ENCODE peak calls at places on chromosome 1, in four cellular contexts. D is nephron progenitor cell, M is AG10803, Y is WTC11. U is an unnamed sample.

GRCh38 chr1:115069626-115070308 is 19.5 kb downstream of the TSPAN2 start:
- DNase-seq in M (peak), Y (no peak), D (no peak), U (no peak)

GRCh38 chr1:225474986-225475820 is 47.4 kb upstream of the LBR start:
- DNase-seq in D (peak), Y (peak), M (peak), U (peak)

GRCh38 chr1:62687421-62687902 is 724 bp downstream of the DOCK7 start:
- DNase-seq in D (peak), Y (peak), M (peak), U (peak)

GRCh38 chr1:42210421-42211133 is 46.0 kb upstream of the GUCA2A start:
- DNase-seq in M (peak), D (no peak), Y (no peak), U (no peak)

GRCh38 chr1:234611153-234611798 is 1.3 kb upstream of the IRF2BP2 start:
- DNase-seq in M (peak), Y (no peak), D (no peak), U (no peak)

GRCh38 chr1:24364975-24365678 is 46.0 kb downstream of the GRHL3 start:
- DNase-seq in M (peak), D (no peak), Y (no peak), U (no peak)

GRCh38 chr1:81571946-81572345 is 228.8 kb upstream of the ADGRL2 start:
- DNase-seq in D (no peak), Y (no peak), M (no peak), U (no peak)

GRCh38 chr1:184061396-184062003 is 10.0 kb downstream of the TSEN15 start:
- DNase-seq in D (no peak), Y (no peak), M (peak), U (no peak)

GRCh38 chr1:226584164-226584563 is 35.6 kb downstream of the STUM start:
- DNase-seq in M (no peak), Y (no peak), D (no peak), U (no peak)

GRCh38 chr1:159089184-159089791 is 12.7 kb upstream of the AIM2 start:
- DNase-seq in D (no peak), M (no peak), Y (no peak), U (no peak)

GRCh38 chr1:93710499-93710898 is 28.9 kb upstream of the BCAR3 start:
- DNase-seq in D (no peak), M (no peak), Y (no peak), U (no peak)

GRCh38 chr1:39892611-39893595 is 8.8 kb downstream of the MYCL start:
- DNase-seq in D (no peak), Y (peak), M (peak), U (no peak)

GRCh38 chr1:226466301-226466700 is 58.4 kb upstream of the PARP1 start:
- DNase-seq in M (no peak), D (no peak), Y (no peak), U (no peak)

GRCh38 chr1:234120327-234120944 is 216.0 kb downstream of the SLC35F3 start:
- DNase-seq in M (no peak), Y (no peak), D (no peak), U (no peak)

GRCh38 chr1:150006881-150007401 is 3.6 kb downstream of the OTUD7B start:
- DNase-seq in M (no peak), D (no peak), Y (no peak), U (no peak)

GRCh38 chr1:156438278-156438987 is 62.1 kb downstream of the MEF2D start:
- DNase-seq in D (no peak), Y (no peak), M (peak), U (no peak)

GRCh38 chr1:157968503-157968902 is 24.9 kb upstream of the KIRREL1 start:
- DNase-seq in M (peak), Y (no peak), D (no peak), U (peak)

GRCh38 chr1:178503849-178504248 is 7.1 kb upstream of the CLEC20A start:
- DNase-seq in M (no peak), D (no peak), Y (no peak), U (no peak)

DNA sequence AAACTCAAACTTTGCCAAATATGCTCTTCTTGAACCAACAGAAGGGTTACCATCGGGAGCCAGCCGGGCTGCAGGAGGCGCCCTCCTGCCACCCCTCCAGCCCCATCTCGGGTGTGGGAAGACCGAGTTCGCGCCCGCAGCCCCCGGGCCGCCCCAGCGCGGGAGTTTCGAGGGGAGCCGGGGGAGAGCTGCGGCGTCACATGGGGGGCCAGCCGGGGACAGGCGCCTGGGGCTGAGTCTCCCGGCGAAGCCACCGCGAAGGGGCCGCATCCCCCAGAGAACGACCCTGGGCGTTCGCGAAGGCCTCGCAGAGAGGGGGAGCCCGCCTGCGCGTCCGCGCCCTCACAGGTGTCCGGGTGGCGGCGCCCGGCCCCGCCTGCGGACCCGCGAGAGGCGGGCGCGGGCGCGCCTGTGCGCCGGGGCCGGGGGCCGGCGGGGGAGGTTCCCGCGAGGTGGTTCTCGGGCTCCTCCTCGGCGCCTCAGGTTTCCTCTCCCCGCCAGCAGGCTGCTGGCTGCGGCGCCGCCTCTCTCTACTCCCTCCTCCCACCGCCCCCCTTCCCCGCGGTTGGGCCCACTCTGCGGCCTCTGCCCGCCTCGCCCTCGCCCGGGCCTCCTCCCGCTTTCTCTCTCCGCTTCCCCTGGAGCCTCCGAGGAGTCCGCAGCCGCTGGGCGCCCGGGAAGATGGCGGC is at the start of gene RAVER2:
- DNase-seq in M (peak), Y (peak), D (peak), U (peak)
- TF ChIP-seq CTCF in M (peak), Y (no peak), D (peak), U (no peak)

DNA sequence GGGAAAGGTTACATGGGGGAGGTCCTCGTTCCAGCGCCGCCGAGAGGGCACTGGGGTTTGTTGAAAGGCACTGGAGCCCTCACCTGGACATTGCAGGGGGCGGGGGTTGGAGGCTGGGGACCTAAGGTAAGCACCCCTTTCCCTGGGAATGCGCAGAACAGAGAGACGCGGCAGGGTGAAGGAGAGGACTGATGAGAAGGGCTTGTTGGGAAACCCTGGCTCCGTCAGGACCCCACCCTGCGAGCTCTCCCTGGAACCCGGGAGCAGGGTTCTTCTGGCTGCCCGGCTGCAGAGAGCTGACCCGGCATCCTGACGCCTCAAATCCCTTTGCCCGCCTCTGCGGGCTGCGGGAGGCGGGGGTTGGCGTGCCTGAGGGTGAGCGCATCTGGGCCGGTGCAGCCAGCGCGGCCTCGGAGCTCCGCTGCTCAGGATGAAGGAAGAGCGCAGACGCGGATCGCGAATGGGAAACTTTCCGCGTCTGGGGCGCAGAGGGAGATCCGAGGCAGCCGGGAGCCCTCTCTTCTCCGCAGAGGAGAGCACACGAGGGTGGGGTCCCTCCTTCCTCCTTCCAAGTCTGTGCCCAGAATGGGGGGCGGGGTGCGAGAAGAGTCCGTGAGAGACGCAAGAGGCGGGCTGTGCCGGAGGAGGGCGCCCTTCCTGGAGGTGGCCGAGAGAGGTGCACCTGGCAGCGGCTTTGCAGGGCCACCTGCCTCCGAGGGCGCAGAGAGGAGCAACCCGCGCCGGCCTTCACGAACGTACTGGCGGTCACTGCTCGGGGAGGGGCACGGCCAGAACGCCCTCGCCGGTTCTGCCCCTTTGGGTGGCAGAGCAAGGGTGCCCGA is 2.4 kb downstream of the IGSF21 start:
- DNase-seq in M (peak), Y (peak), D (peak), U (peak)
- TF ChIP-seq CTCF in M (no peak), Y (peak), D (peak), U (peak)

DNA sequence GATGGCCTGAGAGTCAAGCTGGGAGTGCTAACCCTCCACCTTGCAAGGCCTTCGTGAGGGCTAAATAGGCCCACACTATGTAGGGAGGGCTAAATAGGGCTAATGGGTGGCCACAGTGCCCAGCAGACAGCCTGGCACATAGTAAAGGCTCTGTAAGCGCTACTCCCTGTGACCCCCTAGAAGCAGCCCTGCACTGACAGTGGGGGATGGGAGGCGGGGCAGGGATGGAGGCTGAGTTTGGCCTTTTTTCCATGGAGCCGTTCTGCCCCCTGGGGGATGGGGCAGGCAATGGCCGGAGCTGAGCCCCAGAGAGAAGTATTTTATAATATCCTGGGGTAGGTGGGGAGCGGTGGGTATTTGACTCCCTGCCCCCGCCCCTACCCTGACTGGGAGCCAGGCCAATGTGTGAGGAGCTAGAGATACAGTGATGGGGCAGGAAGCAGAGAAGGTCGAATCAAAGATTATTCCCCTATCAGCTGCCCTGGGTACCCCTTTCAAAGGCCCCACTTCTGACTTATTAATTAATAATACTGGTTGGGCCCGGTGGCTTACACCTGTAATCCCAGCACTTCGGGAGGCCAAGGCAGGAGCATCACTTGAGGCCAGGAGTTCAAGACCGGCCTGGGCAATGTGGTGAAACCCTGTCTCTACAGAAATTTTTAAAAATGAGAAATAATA is 42.3 kb downstream of the LACTBL1 start:
- DNase-seq in D (peak), Y (peak), M (peak), U (peak)
- TF ChIP-seq CTCF in D (peak), Y (peak), M (peak), U (peak)

DNA sequence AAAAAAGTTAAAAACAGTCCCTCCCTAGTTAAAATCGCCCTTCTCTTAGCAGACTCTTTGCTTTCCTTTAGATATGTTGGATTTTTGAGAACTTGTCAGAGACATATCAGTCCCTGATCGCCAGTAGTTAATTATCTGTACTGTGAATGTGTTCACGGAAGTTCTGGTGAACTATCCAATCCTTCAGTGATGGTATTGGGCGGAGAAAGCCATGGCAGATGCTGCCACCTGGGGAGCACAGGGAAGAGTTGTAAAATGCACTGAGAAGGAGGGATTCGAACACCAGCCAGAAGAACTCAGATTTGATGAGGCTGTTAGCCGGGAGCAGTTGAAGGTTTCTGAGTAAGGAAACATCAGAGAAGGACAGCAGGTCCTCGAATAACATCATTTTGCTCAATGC is 17.5 kb upstream of the KIF14 start:
- DNase-seq in M (no peak), D (no peak), Y (no peak), U (no peak)
- TF ChIP-seq CTCF in M (no peak), D (no peak), Y (no peak), U (no peak)

DNA sequence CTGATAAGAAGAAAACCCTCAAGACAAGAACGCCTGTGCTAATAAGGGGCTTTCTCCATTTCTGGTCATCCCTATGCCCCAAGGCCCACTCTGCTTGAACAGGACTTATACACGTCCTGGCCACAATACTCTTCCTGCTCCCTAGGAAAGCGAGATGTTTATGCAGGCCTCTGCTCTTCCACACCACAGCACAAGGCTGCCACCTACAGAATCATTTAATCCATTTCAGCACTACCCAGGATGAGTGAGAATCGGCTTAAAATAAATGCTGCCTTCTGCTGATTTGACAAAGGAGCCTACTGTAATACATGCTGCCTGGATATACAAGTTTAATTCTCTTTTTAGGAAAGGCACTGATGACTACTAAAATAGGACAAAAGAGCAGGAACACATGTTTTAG is 29.4 kb downstream of the FRRS1 start:
- DNase-seq in D (peak), M (peak), Y (peak), U (peak)
- TF ChIP-seq CTCF in D (peak), M (peak), Y (peak), U (peak)

GRCh38 chr1:27366411-27367159 is at the start of gene MAP3K6:
- DNase-seq in M (peak), D (peak), Y (peak), U (peak)
- TF ChIP-seq CTCF in M (peak), D (no peak), Y (no peak), U (no peak)

DNA sequence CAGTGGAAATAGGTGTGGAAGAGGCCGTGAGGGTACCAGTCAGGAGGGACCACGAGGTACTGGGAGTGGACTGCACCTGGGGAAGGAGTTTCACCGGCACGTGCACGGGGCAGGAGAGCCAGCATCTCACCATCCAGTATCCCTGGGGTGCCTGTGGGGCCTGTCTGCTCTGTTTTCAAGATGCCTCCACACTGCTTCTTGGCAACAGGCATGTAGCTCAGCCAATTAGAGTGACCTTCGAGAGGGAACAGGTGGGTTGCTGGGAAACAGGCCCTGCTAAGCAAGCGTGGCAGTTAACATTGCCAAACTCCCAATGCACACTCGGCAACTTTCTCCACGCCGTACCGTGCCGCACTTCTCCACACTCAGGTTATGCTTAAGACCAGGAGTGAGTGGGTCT is 17.7 kb downstream of the KCNC4 start:
- DNase-seq in D (no peak), M (no peak), Y (no peak), U (no peak)
- TF ChIP-seq CTCF in D (no peak), M (no peak), Y (no peak), U (no peak)

GRCh38 chr1:20830378-20830777 is 43.3 kb upstream of the HP1BP3 start:
- DNase-seq in M (no peak), Y (no peak), D (no peak), U (no peak)
- TF ChIP-seq CTCF in M (no peak), Y (no peak), D (no peak), U (no peak)